ENCODE peak calls at places on chromosomes 5 and 9, in four cellular contexts. T is brain microvascular endothelial cell, Y is tibial artery, Q is adrenal gland. V is an unnamed sample. For H3K36me3 and H3K27me3, the result is how much of the 10 kb centered on the place peaks cover.

GRCh38 chr9:110429453-110429852 is 91.8 kb upstream of the TXNDC8 start:
- DNase-seq in Y (no peak), T (no peak), Q (no peak), V (no peak)

GRCh38 chr9:19935422-19935821 is 146.6 kb upstream of the SLC24A2 start:
- DNase-seq in T (no peak), Q (no peak), Y (no peak), V (no peak)

GRCh38 chr5:61618577-61618976 is 286.5 kb downstream of the ZSWIM6 start:
- DNase-seq in Q (no peak), T (no peak), Y (no peak), V (no peak)

GRCh38 chr5:14928661-14929060 is 57.1 kb upstream of the ANKH start:
- DNase-seq in T (peak), Q (no peak), Y (no peak), V (no peak)

GRCh38 chr5:113162770-113163169 is 186.2 kb downstream of the DCP2 start:
- DNase-seq in Y (no peak), Q (no peak), T (no peak), V (no peak)

GRCh38 chr5:133384120-133384855 is 228.1 kb downstream of the FSTL4 start:
- DNase-seq in T (no peak), Y (peak), Q (no peak), V (no peak)

GRCh38 chr5:115543931-115544370 is 624 bp downstream of the FEM1C start:
- DNase-seq in Q (peak), T (peak), Y (peak), V (no peak)

GRCh38 chr5:79059674-79060073 is 9.8 kb downstream of the DMGDH start:
- DNase-seq in Y (no peak), Q (no peak), T (no peak), V (no peak)

GRCh38 chr9:69895185-69895584 is 74.6 kb downstream of the CFAP95 start:
- DNase-seq in Y (no peak), Q (no peak), T (no peak), V (no peak)

GRCh38 chr5:62600560-62601252 is 22.1 kb downstream of the LRRC70 start:
- DNase-seq in Q (no peak), T (no peak), Y (no peak), V (no peak)

GRCh38 chr9:112546149-112547012 is 59.8 kb downstream of the KIAA1958 start:
- DNase-seq in Y (no peak), Q (no peak), T (no peak), V (no peak)

GRCh38 chr9:34557421-34558321 is 31.9 kb downstream of the CNTFR start:
- DNase-seq in Y (no peak), Q (no peak), T (no peak), V (no peak)

GRCh38 chr9:89465726-89466308 is 32.1 kb downstream of the SEMA4D start:
- DNase-seq in T (no peak), Q (no peak), Y (no peak), V (no peak)

GRCh38 chr9:113998529-113999255 is 79.4 kb downstream of the AMBP start:
- DNase-seq in Q (no peak), Y (no peak), T (no peak), V (no peak)

GRCh38 chr9:79807966-79808365 is 236.2 kb downstream of the TLE4 start:
- DNase-seq in T (no peak), Q (no peak), Y (no peak), V (no peak)

GRCh38 chr5:1110930-1111726 is 735 bp downstream of the SLC12A7 start:
- DNase-seq in Q (no peak), T (no peak), Y (no peak), V (no peak)

GRCh38 chr5:90747175-90747574 is 188.6 kb downstream of the ADGRV1 start:
- DNase-seq in T (peak), Y (no peak), Q (no peak), V (no peak)

GRCh38 chr9:4371108-4371507 is 71.2 kb upstream of the GLIS3 start:
- DNase-seq in T (peak), Y (no peak), Q (no peak), V (peak)

GRCh38 chr5:139660105-139660915 is 12.2 kb downstream of the CXXC5 start:
- DNase-seq in Y (peak), Q (peak), T (no peak), V (no peak)

GRCh38 chr5:139660916-139661814 is 13.0 kb downstream of the CXXC5 start:
- DNase-seq in T (peak), Y (peak), Q (peak), V (peak)

GRCh38 chr5:139658501-139658927 is 10.4 kb downstream of the CXXC5 start:
- DNase-seq in T (no peak), Y (peak), Q (no peak), V (no peak)

GRCh38 chr5:139658928-139659667 is 10.9 kb downstream of the CXXC5 start:
- DNase-seq in Y (peak), Q (peak), T (peak), V (no peak)

DNA sequence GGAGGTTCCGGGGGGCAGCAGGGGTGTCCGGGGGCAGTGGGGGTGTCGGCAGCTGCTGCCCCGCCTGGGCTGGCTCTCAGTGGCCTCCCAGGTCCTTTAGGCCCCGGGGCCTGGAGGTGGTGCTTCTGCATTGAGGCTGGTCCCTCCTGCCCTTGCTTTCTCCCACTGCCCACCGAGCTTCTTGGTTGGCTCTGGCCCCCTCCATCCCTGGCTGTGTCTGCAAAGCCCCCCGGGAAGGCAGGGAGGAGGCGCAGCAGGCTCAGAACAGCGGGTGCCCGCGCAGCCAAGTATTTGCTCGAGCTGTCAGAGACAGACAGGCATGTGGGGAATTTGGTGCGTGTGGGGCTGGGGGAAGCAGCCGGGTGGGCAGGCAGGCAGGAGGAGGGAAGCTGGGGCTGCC is 11.5 kb downstream of the CXXC5 start:
- DNase-seq in T (no peak), Q (no peak), Y (no peak), V (no peak)
- H3K4me3 ChIP-seq in T (peak), Q (no peak), Y (peak), V (peak)

DNA sequence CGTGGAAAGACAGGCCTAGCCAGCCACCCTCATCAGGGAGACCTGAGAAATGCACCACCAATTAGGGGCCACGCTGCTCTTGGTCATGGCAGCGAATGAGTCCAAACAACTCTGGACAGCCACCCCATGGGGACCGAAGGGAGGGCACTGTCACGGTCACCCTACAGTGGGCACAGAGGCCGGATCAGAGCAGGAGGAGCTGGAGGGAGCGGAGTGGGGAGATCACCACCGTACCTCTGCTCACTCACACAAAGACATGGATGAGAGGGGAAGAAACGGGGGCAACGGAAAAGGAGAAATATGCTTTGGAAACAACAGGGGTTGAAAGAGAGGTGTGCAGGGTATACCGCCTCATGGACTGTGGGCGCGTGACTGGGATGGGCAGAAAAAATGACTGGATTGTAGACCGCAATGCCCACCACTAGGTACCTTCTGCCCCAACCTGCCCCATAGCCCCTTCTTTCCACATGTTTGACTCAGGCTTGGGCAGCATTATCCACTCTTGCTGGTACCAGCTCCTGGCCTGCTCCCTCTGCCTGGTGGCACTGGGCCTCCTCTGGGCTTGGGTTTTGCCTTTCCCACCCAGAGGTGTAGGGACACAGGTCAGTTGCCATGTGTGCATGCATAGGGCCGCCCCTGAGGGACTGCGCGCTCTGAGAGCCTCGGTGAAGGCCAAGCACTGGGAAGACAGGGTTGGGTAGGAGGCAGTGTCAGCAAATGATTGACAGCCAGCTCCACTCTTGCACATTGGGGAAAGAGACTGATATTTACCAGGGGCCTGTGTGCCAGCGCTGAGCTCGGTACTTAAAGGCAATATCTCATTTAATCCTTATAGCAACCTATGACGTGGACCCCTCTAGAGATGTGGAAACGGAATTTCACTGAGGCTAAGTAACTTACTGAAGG is 76.6 kb downstream of the CRB2 start:
- DNase-seq in Q (no peak), T (no peak), Y (no peak), V (no peak)
- H3K36me3 ChIP-seq in Q (under half), T (under half), Y (under half), V (under half)

GRCh38 chr9:14349141-14349817 is 35.3 kb upstream of the NFIB start:
- DNase-seq in T (no peak), Q (no peak), Y (no peak), V (no peak)

GRCh38 chr9:14346301-14346721 is 32.4 kb upstream of the NFIB start:
- DNase-seq in T (no peak), Q (no peak), Y (peak), V (no peak)

GRCh38 chr9:14346826-14347407 is 33.0 kb upstream of the NFIB start:
- DNase-seq in Y (peak), Q (no peak), T (no peak), V (no peak)

GRCh38 chr9:14348241-14349140 is 34.5 kb upstream of the NFIB start:
- DNase-seq in Y (peak), T (no peak), Q (no peak), V (no peak)

DNA sequence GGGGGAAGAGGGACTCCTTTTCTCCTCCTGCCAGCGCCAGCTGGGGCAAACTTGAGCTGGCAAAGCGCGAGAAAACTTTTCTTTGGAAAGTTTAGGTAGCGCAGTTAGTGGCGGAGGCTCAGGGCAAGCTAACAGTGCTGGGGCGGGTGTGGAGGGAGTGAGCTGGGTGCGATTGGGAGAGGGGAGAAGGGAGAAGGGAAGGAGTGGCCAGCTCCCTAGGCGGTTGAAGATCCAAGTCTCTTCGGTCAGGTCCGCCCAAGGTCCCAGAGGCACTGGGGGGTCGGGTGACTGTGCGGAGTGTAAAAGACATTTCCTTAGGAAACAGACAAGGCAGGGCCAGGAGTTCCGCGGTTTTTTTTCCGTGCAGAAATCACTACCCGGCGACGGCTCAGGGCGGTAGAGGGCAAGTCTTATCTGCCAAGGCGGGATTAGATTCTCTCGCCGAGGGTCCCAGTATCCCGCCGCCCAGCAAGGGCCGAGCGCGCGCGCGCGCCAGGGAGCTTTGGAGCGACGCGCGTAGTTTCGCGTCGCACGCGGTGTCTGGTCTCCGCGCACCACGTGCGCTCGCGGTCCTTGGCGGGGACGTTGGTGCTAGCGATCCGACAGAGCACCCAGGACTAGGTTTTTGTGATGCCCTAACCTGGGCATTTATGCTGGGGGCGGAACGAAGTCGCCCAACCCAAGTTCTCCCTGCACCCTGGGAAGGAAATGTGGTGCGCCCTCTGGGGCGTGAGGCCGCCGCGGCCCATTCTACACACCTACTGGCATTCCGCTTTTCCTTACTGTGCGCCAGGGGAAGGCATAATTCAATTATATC is 33.7 kb upstream of the NFIB start:
- DNase-seq in T (peak), Y (peak), Q (no peak), V (no peak)
- H3K27me3 ChIP-seq in T (half or more), Y (under half), Q (half or more), V (half or more)

GRCh38 chr9:33455952-33456351 is 8.6 kb upstream of the AQP3 start:
- DNase-seq in Y (no peak), Q (no peak), T (no peak), V (no peak)
- H3K4me3 ChIP-seq in Y (no peak), Q (no peak), T (no peak), V (no peak)

GRCh38 chr9:131260751-131261452 is 15.4 kb downstream of the FAM78A start:
- DNase-seq in T (no peak), Q (no peak), Y (no peak), V (no peak)
- H3K36me3 ChIP-seq in T (under half), Q (under half), Y (under half), V (under half)

DNA sequence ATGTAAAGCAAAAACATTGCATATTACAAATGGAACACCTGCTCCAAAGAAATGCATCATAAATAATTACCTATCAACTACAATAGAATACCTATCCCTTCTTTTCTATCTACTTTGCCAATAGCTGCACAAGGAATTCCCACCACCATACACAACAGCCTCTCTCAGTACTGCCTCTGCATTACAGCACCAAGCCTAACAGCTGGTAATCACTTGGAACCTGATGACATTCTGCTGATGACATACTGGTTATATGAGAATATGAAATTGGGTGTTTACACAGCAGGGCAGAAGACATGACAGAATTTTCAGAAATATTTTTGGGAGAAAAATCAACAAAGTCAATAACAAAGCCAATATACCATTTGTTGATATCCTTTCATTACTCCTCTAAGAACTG is 43.2 kb downstream of the PSMB7 start:
- DNase-seq in T (no peak), Q (no peak), Y (no peak), V (no peak)
- H3K27me3 ChIP-seq in T (under half), Q (under half), Y (under half), V (under half)

GRCh38 chr5:50439221-50439620 is 1.9 kb downstream of the EMB start:
- DNase-seq in Y (no peak), T (no peak), Q (no peak), V (no peak)

GRCh38 chr5:50440651-50441478 is at the start of gene EMB:
- DNase-seq in Y (no peak), Q (peak), T (no peak), V (no peak)

GRCh38 chr5:50445281-50445949 is 4.3 kb upstream of the EMB start:
- DNase-seq in Y (no peak), T (no peak), Q (no peak), V (no peak)

GRCh38 chr5:50447228-50447627 is 6.1 kb upstream of the EMB start:
- DNase-seq in Y (no peak), Q (no peak), T (no peak), V (no peak)

DNA sequence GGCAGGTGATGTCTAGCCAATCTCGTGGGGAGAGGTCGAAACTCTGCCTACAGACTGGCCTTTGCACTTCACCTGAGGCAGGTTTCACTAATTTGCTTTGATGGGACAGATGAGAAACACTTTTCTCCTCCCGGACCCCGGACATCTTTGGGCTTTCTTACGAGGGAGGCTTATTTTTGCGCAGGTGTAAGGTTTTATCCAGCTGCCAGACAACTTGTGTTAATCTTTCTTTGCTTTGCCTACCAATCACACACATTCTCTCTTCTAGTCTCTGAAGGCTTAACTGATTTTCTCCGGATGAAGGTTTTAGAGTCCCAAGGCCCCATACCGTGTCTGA is 359 bp upstream of the EMB start:
- DNase-seq in Y (no peak), Q (no peak), T (no peak), V (no peak)
- H3K4me3 ChIP-seq in Y (peak), Q (peak), T (peak), V (peak)

GRCh38 chr5:131659841-131660240 is 24.8 kb upstream of the RAPGEF6 start:
- DNase-seq in Y (no peak), T (no peak), Q (no peak), V (no peak)
- H3K36me3 ChIP-seq in Y (under half), T (under half), Q (under half), V (under half)